ENCODE peak calls at places on chromosomes 7 and 10, in six cellular contexts. One of them, this sample, is unnamed.

GRCh38 chr7:38664972-38665371 is 33.8 kb upstream of the AMPH start:
- DNase-seq in mucosa of gallbladder: no peak
- DNase-seq in caudate nucleus: no peak
- DNase-seq in naive thymus-derived CD8-positive, alpha-beta T cell: no peak
- DNase-seq in NCI-H2029: no peak
- DNase-seq in DMS 273 treated with DMSO at 0.1 percent for 48 hours: no peak
- DNase-seq in this sample: no peak

GRCh38 chr10:101063548-101064414 is 2.0 kb downstream of the KAZALD1 start:
- DNase-seq in mucosa of gallbladder: no peak
- DNase-seq in naive thymus-derived CD8-positive, alpha-beta T cell: no peak
- DNase-seq in NCI-H2029: no peak
- DNase-seq in caudate nucleus: no peak
- DNase-seq in DMS 273 treated with DMSO at 0.1 percent for 48 hours: no peak
- DNase-seq in this sample: no peak

GRCh38 chr7:1536768-1537630 is 6.5 kb downstream of the MAFK start:
- DNase-seq in naive thymus-derived CD8-positive, alpha-beta T cell: no peak
- DNase-seq in DMS 273 treated with DMSO at 0.1 percent for 48 hours: peak
- DNase-seq in mucosa of gallbladder: peak
- DNase-seq in NCI-H2029: no peak
- DNase-seq in caudate nucleus: peak
- DNase-seq in this sample: peak

GRCh38 chr7:80232969-80233724 is 98.5 kb downstream of the GNAI1 start:
- DNase-seq in naive thymus-derived CD8-positive, alpha-beta T cell: no peak
- DNase-seq in DMS 273 treated with DMSO at 0.1 percent for 48 hours: no peak
- DNase-seq in mucosa of gallbladder: no peak
- DNase-seq in NCI-H2029: no peak
- DNase-seq in caudate nucleus: no peak
- DNase-seq in this sample: no peak

GRCh38 chr10:43130756-43131155 is 7.5 kb upstream of the CSGALNACT2 start:
- DNase-seq in NCI-H2029: no peak
- DNase-seq in naive thymus-derived CD8-positive, alpha-beta T cell: no peak
- DNase-seq in DMS 273 treated with DMSO at 0.1 percent for 48 hours: no peak
- DNase-seq in mucosa of gallbladder: no peak
- DNase-seq in caudate nucleus: no peak
- DNase-seq in this sample: no peak

GRCh38 chr7:81232084-81232799 is 313.4 kb upstream of the SEMA3C start:
- DNase-seq in naive thymus-derived CD8-positive, alpha-beta T cell: no peak
- DNase-seq in NCI-H2029: peak
- DNase-seq in caudate nucleus: no peak
- DNase-seq in mucosa of gallbladder: no peak
- DNase-seq in DMS 273 treated with DMSO at 0.1 percent for 48 hours: no peak
- DNase-seq in this sample: peak

GRCh38 chr10:12243860-12244620 is 48.1 kb downstream of the CDC123 start:
- DNase-seq in NCI-H2029: no peak
- DNase-seq in caudate nucleus: no peak
- DNase-seq in naive thymus-derived CD8-positive, alpha-beta T cell: no peak
- DNase-seq in DMS 273 treated with DMSO at 0.1 percent for 48 hours: no peak
- DNase-seq in mucosa of gallbladder: no peak
- DNase-seq in this sample: no peak

GRCh38 chr7:70353948-70354335 is 755.7 kb downstream of the AUTS2 start:
- DNase-seq in caudate nucleus: no peak
- DNase-seq in NCI-H2029: no peak
- DNase-seq in mucosa of gallbladder: no peak
- DNase-seq in naive thymus-derived CD8-positive, alpha-beta T cell: no peak
- DNase-seq in DMS 273 treated with DMSO at 0.1 percent for 48 hours: no peak
- DNase-seq in this sample: no peak

GRCh38 chr7:52114056-52114455 is 797.4 kb upstream of the COBL start:
- DNase-seq in mucosa of gallbladder: no peak
- DNase-seq in DMS 273 treated with DMSO at 0.1 percent for 48 hours: no peak
- DNase-seq in naive thymus-derived CD8-positive, alpha-beta T cell: no peak
- DNase-seq in NCI-H2029: no peak
- DNase-seq in caudate nucleus: no peak
- DNase-seq in this sample: no peak

GRCh38 chr7:144531181-144531580 is 127.7 kb upstream of the NOBOX start:
- DNase-seq in caudate nucleus: no peak
- DNase-seq in naive thymus-derived CD8-positive, alpha-beta T cell: no peak
- DNase-seq in mucosa of gallbladder: no peak
- DNase-seq in DMS 273 treated with DMSO at 0.1 percent for 48 hours: no peak
- DNase-seq in NCI-H2029: no peak
- DNase-seq in this sample: no peak

GRCh38 chr10:36017141-36017540 is 375.0 kb upstream of the FZD8 start:
- DNase-seq in DMS 273 treated with DMSO at 0.1 percent for 48 hours: no peak
- DNase-seq in mucosa of gallbladder: no peak
- DNase-seq in caudate nucleus: no peak
- DNase-seq in naive thymus-derived CD8-positive, alpha-beta T cell: no peak
- DNase-seq in NCI-H2029: no peak
- DNase-seq in this sample: no peak

GRCh38 chr10:93600861-93601773 is at the start of gene RBP4:
- DNase-seq in naive thymus-derived CD8-positive, alpha-beta T cell: no peak
- DNase-seq in DMS 273 treated with DMSO at 0.1 percent for 48 hours: no peak
- DNase-seq in NCI-H2029: no peak
- DNase-seq in caudate nucleus: no peak
- DNase-seq in mucosa of gallbladder: peak
- DNase-seq in this sample: peak

GRCh38 chr10:49359349-49360231 is 36.3 kb downstream of the DRGX start:
- DNase-seq in caudate nucleus: no peak
- DNase-seq in naive thymus-derived CD8-positive, alpha-beta T cell: no peak
- DNase-seq in DMS 273 treated with DMSO at 0.1 percent for 48 hours: peak
- DNase-seq in mucosa of gallbladder: no peak
- DNase-seq in NCI-H2029: no peak
- DNase-seq in this sample: peak

GRCh38 chr10:23284674-23285335 is 59.8 kb downstream of the C10orf67 start:
- DNase-seq in mucosa of gallbladder: no peak
- DNase-seq in caudate nucleus: no peak
- DNase-seq in naive thymus-derived CD8-positive, alpha-beta T cell: no peak
- DNase-seq in DMS 273 treated with DMSO at 0.1 percent for 48 hours: no peak
- DNase-seq in NCI-H2029: no peak
- DNase-seq in this sample: no peak

GRCh38 chr7:2100278-2101205 is 132.2 kb downstream of the MAD1L1 start:
- DNase-seq in caudate nucleus: no peak
- DNase-seq in mucosa of gallbladder: no peak
- DNase-seq in naive thymus-derived CD8-positive, alpha-beta T cell: no peak
- DNase-seq in NCI-H2029: peak
- DNase-seq in DMS 273 treated with DMSO at 0.1 percent for 48 hours: no peak
- DNase-seq in this sample: no peak

GRCh38 chr10:30749368-30749767 is 119.8 kb upstream of the LYZL2 start:
- DNase-seq in naive thymus-derived CD8-positive, alpha-beta T cell: no peak
- DNase-seq in NCI-H2029: no peak
- DNase-seq in caudate nucleus: no peak
- DNase-seq in mucosa of gallbladder: no peak
- DNase-seq in DMS 273 treated with DMSO at 0.1 percent for 48 hours: no peak
- DNase-seq in this sample: no peak

GRCh38 chr10:84429926-84430520 is 101.6 kb downstream of the CCSER2 start:
- DNase-seq in NCI-H2029: peak
- DNase-seq in DMS 273 treated with DMSO at 0.1 percent for 48 hours: no peak
- DNase-seq in mucosa of gallbladder: peak
- DNase-seq in caudate nucleus: no peak
- DNase-seq in naive thymus-derived CD8-positive, alpha-beta T cell: peak
- DNase-seq in this sample: peak

GRCh38 chr7:1926908-1927306 is 256.8 kb downstream of the ELFN1 start:
- DNase-seq in mucosa of gallbladder: no peak
- DNase-seq in naive thymus-derived CD8-positive, alpha-beta T cell: no peak
- DNase-seq in caudate nucleus: no peak
- DNase-seq in DMS 273 treated with DMSO at 0.1 percent for 48 hours: no peak
- DNase-seq in NCI-H2029: no peak
- DNase-seq in this sample: no peak